ENCODE peak calls at places on chromosomes 12 and 14, in six cellular contexts. W, Q, V, U, K and E are unnamed samples.

GRCh38 chr12:40727774-40728483 is 35.7 kb downstream of the CNTN1 start:
- DNase-seq in W (no peak), Q (no peak), V (no peak), U (no peak), K (no peak), E (no peak)

GRCh38 chr12:23421556-23421955 is 527.9 kb downstream of the SOX5 start:
- DNase-seq in W (no peak), Q (no peak), V (no peak), U (no peak), K (no peak), E (no peak)

GRCh38 chr12:48787791-48788521 is 933 bp downstream of the ADCY6 start:
- DNase-seq in W (no peak), Q (no peak), V (no peak), U (no peak), K (no peak), E (no peak)

GRCh38 chr12:27615331-27615891 is 80.8 kb upstream of the REP15 start:
- DNase-seq in W (no peak), Q (no peak), V (no peak), U (peak), K (peak), E (peak)

GRCh38 chr14:51087024-51087423 is 7.9 kb downstream of the TRIM9 start:
- DNase-seq in W (no peak), Q (no peak), V (no peak), U (peak), K (no peak), E (no peak)

GRCh38 chr12:72957454-72957853 is 685.3 kb downstream of the TRHDE start:
- DNase-seq in W (no peak), Q (no peak), V (no peak), U (peak), K (no peak), E (no peak)

GRCh38 chr14:104385189-104386135 is 194.1 kb upstream of the C14orf180 start:
- DNase-seq in W (no peak), Q (peak), V (no peak), U (no peak), K (no peak), E (no peak)

GRCh38 chr14:23617539-23617938 is 18.6 kb upstream of the DHRS2 start:
- DNase-seq in W (no peak), Q (no peak), V (no peak), U (no peak), K (no peak), E (no peak)

GRCh38 chr12:28051516-28052456 is 79.3 kb upstream of the PTHLH start:
- DNase-seq in W (peak), Q (no peak), V (no peak), U (no peak), K (peak), E (no peak)

GRCh38 chr12:116547955-116548471 is 11.2 kb upstream of the MAP1LC3B2 start:
- DNase-seq in W (peak), Q (no peak), V (no peak), U (no peak), K (peak), E (peak)

GRCh38 chr12:52307836-52308806 is 13.1 kb downstream of the KRT83 start:
- DNase-seq in W (peak), Q (peak), V (peak), U (peak), K (peak), E (peak)

GRCh38 chr12:115770643-115771042 is 506.9 kb downstream of the MED13L start:
- DNase-seq in W (no peak), Q (no peak), V (no peak), U (no peak), K (no peak), E (no peak)

GRCh38 chr12:1630081-1630826 is 1.2 kb downstream of the WNT5B start:
- DNase-seq in W (no peak), Q (peak), V (peak), U (peak), K (no peak), E (peak)

GRCh38 chr14:75242546-75243273 is 35.9 kb upstream of the FOS start:
- DNase-seq in W (peak), Q (no peak), V (no peak), U (peak), K (peak), E (peak)

GRCh38 chr12:93048646-93049045 is 119.6 kb upstream of the EEA1 start:
- DNase-seq in W (no peak), Q (no peak), V (no peak), U (no peak), K (no peak), E (no peak)

GRCh38 chr14:52227559-52228222 is 39.8 kb upstream of the PTGDR start:
- DNase-seq in W (no peak), Q (no peak), V (no peak), U (no peak), K (no peak), E (no peak)

DNA sequence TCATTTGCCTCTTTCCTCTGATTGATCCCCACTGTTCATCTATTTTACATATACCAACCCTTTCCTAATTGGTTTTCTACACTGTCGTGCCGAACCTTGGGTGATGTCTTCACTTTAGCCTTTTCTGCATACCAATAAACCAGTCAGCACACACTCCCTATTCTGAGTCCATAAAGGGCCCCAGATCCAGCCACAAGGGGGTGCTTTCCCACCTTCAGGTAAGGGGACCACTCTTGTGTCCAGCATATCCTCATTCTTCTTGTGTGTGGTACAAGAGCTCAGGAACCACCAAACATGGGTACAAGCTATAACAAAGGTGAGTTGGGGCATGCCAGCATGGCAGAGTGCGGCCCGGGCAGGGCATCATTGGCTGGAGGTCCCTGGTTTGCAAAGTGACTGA is 859.8 kb downstream of the FSCB start:
- DNase-seq in W (no peak), Q (no peak), V (no peak), U (peak), K (peak), E (no peak)
- TF ChIP-seq CTCF in W (no peak), Q (no peak), V (no peak), U (peak), K (peak), E (no peak)

GRCh38 chr12:124368421-124369032 is 73.6 kb downstream of the RFLNA start:
- DNase-seq in W (no peak), Q (no peak), V (no peak), U (no peak), K (no peak), E (no peak)

GRCh38 chr12:124370384-124370783 is 75.5 kb downstream of the RFLNA start:
- DNase-seq in W (no peak), Q (no peak), V (no peak), U (no peak), K (no peak), E (no peak)

GRCh38 chr12:124370851-124371250 is 76.0 kb downstream of the RFLNA start:
- DNase-seq in W (no peak), Q (no peak), V (no peak), U (no peak), K (no peak), E (no peak)

GRCh38 chr12:124369901-124370378 is 75.0 kb downstream of the RFLNA start:
- DNase-seq in W (no peak), Q (no peak), V (no peak), U (no peak), K (no peak), E (no peak)

DNA sequence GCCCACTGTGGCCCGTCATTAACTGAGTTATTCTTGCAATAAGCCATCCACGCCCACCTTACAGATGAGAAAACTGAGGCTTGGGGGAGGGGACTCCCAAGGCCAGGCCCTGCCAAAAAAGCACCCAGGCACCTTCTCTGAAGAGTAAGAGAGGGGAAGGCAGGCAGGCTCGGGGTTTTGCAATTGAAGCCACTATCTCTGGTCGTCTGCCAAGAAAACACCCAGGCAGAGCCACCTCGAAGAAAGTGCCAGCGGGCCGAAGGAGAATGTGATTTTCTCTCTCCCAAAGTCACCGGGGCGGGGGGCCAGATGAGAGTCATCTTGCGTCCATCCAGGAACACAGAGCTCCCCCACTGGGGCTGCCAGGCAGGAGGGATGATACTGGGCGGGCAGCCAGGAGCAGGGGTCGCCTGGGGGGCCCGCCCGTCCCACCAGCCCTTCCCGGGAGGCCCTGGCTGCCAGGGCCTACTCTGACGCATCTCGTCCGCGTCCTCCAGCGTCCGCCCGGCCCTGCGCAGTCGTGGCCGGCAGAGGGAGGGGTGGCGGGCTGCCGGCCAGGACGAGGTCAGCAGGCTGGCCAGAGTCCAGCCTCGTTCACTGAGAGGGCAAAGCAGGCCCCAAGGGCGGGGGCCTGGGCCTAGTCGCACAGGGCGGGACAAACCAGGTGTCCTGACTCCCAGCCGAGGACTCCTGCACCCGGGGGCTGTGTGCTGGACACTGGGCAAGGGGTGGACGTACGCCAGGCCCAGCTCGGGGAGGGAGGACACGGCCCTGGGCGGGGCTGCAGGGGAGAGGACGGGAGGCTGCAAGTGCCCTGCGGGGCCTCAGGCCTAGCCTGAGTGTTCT is 74.4 kb downstream of the RFLNA start:
- DNase-seq in W (peak), Q (peak), V (peak), U (peak), K (peak), E (peak)
- TF ChIP-seq CTCF in W (peak), Q (peak), V (peak), U (peak), K (peak), E (peak)

GRCh38 chr14:94292872-94293577 is at the start of gene SERPINA10:
- DNase-seq in W (no peak), Q (no peak), V (no peak), U (no peak), K (no peak), E (no peak)

GRCh38 chr14:94290197-94290596 is 2.9 kb downstream of the SERPINA10 start:
- DNase-seq in W (no peak), Q (no peak), V (no peak), U (no peak), K (no peak), E (no peak)

GRCh38 chr14:94291906-94292525 is 1.1 kb downstream of the SERPINA10 start:
- DNase-seq in W (no peak), Q (no peak), V (no peak), U (no peak), K (no peak), E (no peak)

GRCh38 chr14:94292526-94292871 is 569 bp downstream of the SERPINA10 start:
- DNase-seq in W (no peak), Q (no peak), V (no peak), U (no peak), K (no peak), E (no peak)

DNA sequence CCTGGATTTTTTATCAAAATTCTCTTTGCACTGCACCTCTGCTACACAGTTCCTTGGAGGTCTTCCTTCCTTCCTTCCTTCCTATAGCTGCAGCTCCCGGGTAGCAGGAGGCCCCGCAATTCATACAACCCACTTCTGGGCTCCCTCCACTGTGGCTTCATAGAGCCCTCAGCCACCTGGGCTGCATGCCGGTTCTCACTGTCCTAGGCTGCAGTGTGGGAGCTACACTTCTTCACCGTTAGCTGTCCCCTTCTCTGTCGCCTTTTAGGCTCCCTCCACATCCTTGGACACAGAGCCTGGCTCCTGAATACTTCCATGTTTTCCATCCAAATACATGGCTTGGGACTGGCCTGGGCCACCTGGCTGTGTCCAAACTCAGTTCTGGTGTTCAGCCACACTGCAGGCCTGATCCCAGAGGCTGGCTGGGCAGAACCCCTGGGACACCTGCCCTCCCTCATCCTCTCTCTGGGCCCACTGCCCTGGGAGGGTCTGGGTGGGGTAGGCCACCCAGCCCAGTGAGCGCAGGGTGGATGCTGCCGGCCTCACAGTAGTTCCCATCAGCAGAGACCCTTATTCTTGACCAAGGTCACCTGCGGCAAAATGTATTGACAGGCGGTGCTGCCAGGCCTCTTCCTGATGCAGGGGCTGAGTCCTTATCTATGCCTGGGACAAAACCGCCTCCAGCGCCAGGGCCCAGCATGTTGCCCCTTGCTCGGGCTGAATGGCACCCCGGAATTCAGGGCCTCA is 1.7 kb downstream of the SERPINA10 start:
- DNase-seq in W (no peak), Q (no peak), V (no peak), U (no peak), K (no peak), E (no peak)
- TF ChIP-seq CTCF in W (no peak), Q (no peak), V (no peak), U (no peak), K (no peak), E (no peak)

GRCh38 chr12:132162508-132163031 is 18.3 kb downstream of the NOC4L start:
- DNase-seq in W (peak), Q (peak), V (peak), U (peak), K (peak), E (peak)

GRCh38 chr12:132163041-132163910 is 19.0 kb downstream of the NOC4L start:
- DNase-seq in W (no peak), Q (no peak), V (peak), U (peak), K (no peak), E (no peak)

GRCh38 chr12:132165584-132165983 is 21.3 kb downstream of the NOC4L start:
- DNase-seq in W (no peak), Q (no peak), V (no peak), U (no peak), K (no peak), E (no peak)

GRCh38 chr12:132164426-132164825 is 20.2 kb downstream of the NOC4L start:
- DNase-seq in W (no peak), Q (no peak), V (no peak), U (no peak), K (no peak), E (no peak)

DNA sequence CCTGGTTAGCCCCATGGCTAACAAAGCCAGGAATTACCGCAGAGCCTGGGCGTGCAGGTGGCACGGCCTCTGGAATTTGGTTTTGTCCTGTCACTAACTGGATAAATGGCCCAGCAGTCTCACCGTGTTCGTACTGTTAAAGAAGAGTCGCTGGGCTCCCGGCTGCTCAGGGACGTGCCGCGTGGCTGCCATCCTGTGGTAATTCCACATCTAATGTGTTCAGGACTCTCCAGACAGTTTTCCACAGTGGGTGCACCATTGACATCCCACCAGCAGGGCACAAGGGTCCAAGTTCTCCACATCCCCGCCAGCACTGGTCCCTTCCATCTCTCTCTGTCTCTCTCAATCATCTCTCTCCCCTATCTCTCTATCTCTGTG is 19.6 kb downstream of the NOC4L start:
- DNase-seq in W (no peak), Q (no peak), V (no peak), U (no peak), K (no peak), E (no peak)
- TF ChIP-seq CTCF in W (peak), Q (no peak), V (no peak), U (peak), K (peak), E (peak)

GRCh38 chr12:13347241-13348043 is 150.9 kb downstream of the EMP1 start:
- DNase-seq in W (peak), Q (no peak), V (no peak), U (peak), K (peak), E (peak)
- TF ChIP-seq CTCF in W (peak), Q (no peak), V (no peak), U (peak), K (no peak), E (peak)

DNA sequence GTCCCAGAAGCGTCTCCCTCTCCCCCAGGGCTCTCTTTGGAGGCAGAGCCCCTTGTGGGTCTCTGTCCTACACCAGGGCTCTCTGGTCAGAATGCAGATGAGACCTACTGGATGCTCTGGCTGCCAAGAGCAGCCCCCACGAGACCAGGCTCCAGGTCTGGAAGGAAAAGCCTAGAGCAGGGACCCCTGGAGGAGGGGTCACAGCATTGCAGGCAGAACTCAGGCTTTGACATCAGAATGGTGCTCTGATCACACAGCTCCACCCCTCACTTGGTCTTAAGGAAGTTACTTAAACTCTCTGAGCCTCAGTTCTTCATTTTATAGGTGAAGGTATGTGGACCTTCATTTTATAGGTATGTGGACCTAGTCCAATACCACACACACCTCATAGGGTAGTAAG is 83.1 kb downstream of the ARL6IP4 start:
- DNase-seq in W (peak), Q (no peak), V (no peak), U (peak), K (peak), E (no peak)
- TF ChIP-seq CTCF in W (peak), Q (no peak), V (peak), U (peak), K (peak), E (peak)

GRCh38 chr12:124679533-124680371 is 112.3 kb upstream of the NCOR2 start:
- DNase-seq in W (no peak), Q (peak), V (peak), U (peak), K (no peak), E (no peak)

GRCh38 chr12:124679047-124679446 is 111.6 kb upstream of the NCOR2 start:
- DNase-seq in W (no peak), Q (no peak), V (no peak), U (no peak), K (no peak), E (no peak)

GRCh38 chr12:124681779-124682391 is 114.5 kb upstream of the NCOR2 start:
- DNase-seq in W (no peak), Q (peak), V (peak), U (peak), K (peak), E (peak)

GRCh38 chr12:124682425-124683329 is 115.3 kb upstream of the NCOR2 start:
- DNase-seq in W (no peak), Q (no peak), V (no peak), U (no peak), K (no peak), E (no peak)

DNA sequence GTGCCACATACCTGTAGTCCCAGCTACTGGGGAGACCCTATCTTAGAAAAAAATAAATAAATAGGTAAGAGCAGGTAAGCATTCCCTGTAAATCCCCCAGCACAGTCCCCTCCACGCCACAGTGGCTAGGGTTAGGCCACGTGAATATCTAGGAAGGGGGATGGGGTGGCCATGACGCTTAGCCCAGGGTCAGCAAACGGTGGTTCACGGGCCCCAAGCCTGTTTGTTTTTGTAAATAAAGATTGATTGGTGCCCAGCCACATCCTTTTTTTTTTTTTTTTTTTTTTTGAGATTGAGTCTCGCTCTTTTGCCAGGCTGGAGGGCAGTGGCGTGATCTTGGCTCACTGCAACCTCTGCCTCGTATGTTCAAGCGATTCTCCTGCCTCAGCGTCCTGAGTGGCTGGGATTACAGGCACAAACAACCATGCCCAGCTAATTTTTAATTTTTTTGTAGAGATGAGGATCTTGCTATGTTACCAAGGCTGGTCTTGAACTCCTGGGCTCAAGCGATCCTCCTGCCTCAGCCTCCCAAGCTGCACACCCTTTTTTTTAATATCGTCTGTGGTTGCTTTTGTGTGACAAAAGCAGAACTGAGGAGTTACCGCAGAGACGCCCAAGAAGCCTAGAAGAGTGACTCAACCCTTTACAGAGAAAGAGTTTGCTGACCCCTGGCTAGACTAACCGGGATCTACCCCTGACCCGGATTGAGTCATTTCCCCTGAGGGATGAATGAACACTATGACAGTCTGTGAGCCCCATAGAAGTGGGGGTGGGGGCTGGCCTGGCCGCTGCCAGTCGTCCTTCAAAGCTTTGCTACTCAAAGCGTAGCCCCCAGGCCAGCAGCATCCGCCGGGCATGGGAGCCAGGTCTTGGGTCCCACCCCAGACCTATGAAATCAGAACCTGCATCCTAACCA is 113.7 kb upstream of the NCOR2 start:
- DNase-seq in W (peak), Q (peak), V (peak), U (peak), K (peak), E (peak)
- TF ChIP-seq CTCF in W (peak), Q (peak), V (peak), U (peak), K (peak), E (peak)